ENCODE peak calls at places on chromosomes 4 and X, in four cellular contexts. Q, H, S and A are unnamed samples.

GRCh38 chrX:31012509-31013025 is 59.3 kb downstream of the FTHL17 start:
- DNase-seq in Q (no peak), S (no peak), H (no peak), A (no peak)

GRCh38 chr4:8648296-8648695 is 55.7 kb downstream of the CPZ start:
- DNase-seq in S (no peak), Q (no peak), H (no peak), A (no peak)

GRCh38 chrX:79147477-79147876 is 3.0 kb downstream of the GPR174 start:
- DNase-seq in S (no peak), Q (no peak), H (no peak), A (no peak)

GRCh38 chr4:8215001-8215427 is 15.9 kb downstream of the SH3TC1 start:
- DNase-seq in H (peak; percentile 96), S (peak; percentile 72), Q (no peak), A (no peak)

GRCh38 chrX:130247996-130248395 is 20.7 kb downstream of the ZNF280C start:
- DNase-seq in Q (no peak), H (no peak), S (no peak), A (no peak)

GRCh38 chr4:2364654-2365053 is 53.8 kb downstream of the ZFYVE28 start:
- DNase-seq in H (no peak), S (no peak), Q (no peak), A (no peak)

GRCh38 chr4:24521544-24521943 is 62.8 kb downstream of the DHX15 start:
- DNase-seq in H (no peak), S (no peak), Q (no peak), A (no peak)

GRCh38 chrX:16671005-16671404 is 21.0 kb downstream of the S100G start:
- DNase-seq in S (no peak), H (peak; percentile 57), Q (no peak), A (no peak)

GRCh38 chrX:143788265-143788664 is 67.7 kb upstream of the SPANXN2 start:
- DNase-seq in S (no peak), H (peak; percentile 52), Q (no peak), A (no peak)

GRCh38 chrX:101287402-101287801 is 3.7 kb downstream of the TAF7L start:
- DNase-seq in H (peak; percentile 56), S (peak; percentile 11), Q (peak; percentile 11), A (no peak)

GRCh38 chr4:81698536-81698935 is 226.8 kb upstream of the RASGEF1B start:
- DNase-seq in S (no peak), H (no peak), Q (no peak), A (no peak)

GRCh38 chr4:1749370-1749769 is 28.0 kb downstream of the TACC3 start:
- DNase-seq in H (no peak), Q (no peak), S (no peak), A (no peak)

GRCh38 chr4:140715121-140715520 is 41.1 kb downstream of the TBC1D9 start:
- DNase-seq in H (no peak), Q (no peak), S (no peak), A (no peak)

GRCh38 chr4:178296669-178297068 is 854.4 kb upstream of the AGA start:
- DNase-seq in H (peak; percentile 44), S (no peak), Q (no peak), A (no peak)

DNA sequence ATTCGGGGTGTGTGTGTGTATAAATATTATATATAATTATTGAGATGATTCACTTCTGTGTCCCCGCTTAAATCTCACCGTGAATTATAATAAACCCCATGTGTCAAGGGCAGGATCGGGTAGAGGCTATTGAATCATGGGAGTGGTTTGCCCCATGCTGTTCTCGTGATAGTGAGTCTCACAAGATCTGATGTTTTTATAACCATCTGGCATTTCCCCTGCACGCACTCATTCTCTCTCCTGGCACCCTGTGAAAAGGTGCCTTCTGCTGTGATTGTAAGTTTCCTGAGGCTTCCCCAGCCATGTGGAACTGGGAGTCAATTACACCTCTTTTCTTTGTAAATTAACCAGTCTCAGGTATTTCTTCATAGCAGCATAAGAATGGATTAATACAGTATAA is 851.4 kb upstream of the AGA start:
- DNase-seq in S (no peak), Q (no peak), H (no peak), A (no peak)
- TF ChIP-seq CTCF in S (no peak), Q (no peak), H (no peak), A (no peak)

DNA sequence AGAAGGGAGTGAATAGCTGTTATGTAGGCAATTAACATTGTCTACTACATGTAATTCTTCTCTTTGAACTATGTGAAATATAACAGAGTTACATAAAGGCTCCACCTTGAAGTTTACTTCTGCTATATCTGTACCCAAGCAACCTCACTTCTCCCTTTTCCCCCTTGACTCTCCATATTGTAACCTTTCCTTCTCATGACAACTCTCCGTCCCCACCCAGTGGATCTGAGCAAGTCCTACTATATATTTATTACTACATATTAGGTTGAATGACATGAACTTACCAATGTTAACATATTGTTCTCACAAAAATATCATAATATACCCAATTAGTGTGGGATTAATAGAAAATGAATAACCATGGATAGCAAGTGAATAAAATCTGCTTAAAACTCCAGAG is 93.2 kb upstream of the ATP8A1 start:
- DNase-seq in Q (no peak), S (no peak), H (peak; percentile 38), A (no peak)
- TF ChIP-seq CTCF in Q (no peak), S (no peak), H (no peak), A (no peak)

GRCh38 chrX:38973327-38973726 is 172.1 kb downstream of the MID1IP1 start:
- DNase-seq in H (peak; percentile 16), Q (no peak), S (no peak), A (no peak)

GRCh38 chrX:38970845-38971244 is 169.6 kb downstream of the MID1IP1 start:
- DNase-seq in Q (no peak), S (no peak), H (no peak), A (no peak)

GRCh38 chrX:38975368-38975767 is 174.1 kb downstream of the MID1IP1 start:
- DNase-seq in S (no peak), Q (no peak), H (no peak), A (no peak)

GRCh38 chrX:38970074-38970473 is 168.8 kb downstream of the MID1IP1 start:
- DNase-seq in Q (no peak), S (no peak), H (no peak), A (no peak)

GRCh38 chrX:38974542-38974941 is 173.3 kb downstream of the MID1IP1 start:
- DNase-seq in H (no peak), S (no peak), Q (no peak), A (no peak)
- TF ChIP-seq CTCF in H (no peak), S (no peak), Q (no peak), A (no peak)

DNA sequence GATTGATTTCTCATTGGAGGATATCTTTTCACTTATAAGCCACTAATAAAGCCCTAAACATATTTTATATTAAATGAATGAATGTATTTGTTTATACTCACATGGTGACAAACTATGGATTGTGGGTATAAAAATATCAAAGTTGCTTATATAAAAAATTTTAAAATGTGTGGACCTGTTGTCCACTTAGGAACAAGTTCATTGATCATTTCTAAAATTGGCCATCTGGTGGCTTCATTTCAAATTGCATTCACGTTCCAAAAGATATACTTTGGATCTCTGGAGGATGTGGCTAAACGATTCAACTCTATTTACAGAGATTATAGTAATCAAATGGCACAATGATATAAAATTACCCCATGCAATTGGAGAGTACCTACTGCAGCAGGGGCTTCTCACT is 32.5 kb downstream of the FSTL5 start:
- DNase-seq in Q (no peak), S (no peak), H (peak; percentile 10), A (no peak)
- TF ChIP-seq CTCF in Q (peak; percentile 17), S (no peak), H (peak; percentile 30), A (no peak)

GRCh38 chrX:76555816-76556215 is 128.3 kb downstream of the MAGEE1 start:
- DNase-seq in H (peak; percentile 38), Q (no peak), S (no peak), A (no peak)
- TF ChIP-seq CTCF in H (no peak), Q (no peak), S (no peak), A (no peak)

GRCh38 chr4:4377191-4377590 is 9.7 kb upstream of the NSG1 start:
- DNase-seq in Q (no peak), H (no peak), S (no peak), A (no peak)

GRCh38 chr4:4383085-4383484 is 3.8 kb upstream of the NSG1 start:
- DNase-seq in H (no peak), Q (no peak), S (no peak), A (no peak)

GRCh38 chr4:4376074-4376473 is 10.8 kb upstream of the NSG1 start:
- DNase-seq in Q (no peak), S (no peak), H (no peak), A (no peak)

GRCh38 chr4:4377683-4378082 is 9.2 kb upstream of the NSG1 start:
- DNase-seq in S (no peak), H (no peak), Q (no peak), A (no peak)

GRCh38 chr4:4379540-4380087 is 7.3 kb upstream of the NSG1 start:
- DNase-seq in Q (no peak), S (no peak), H (no peak), A (no peak)
- TF ChIP-seq CTCF in Q (no peak), S (no peak), H (no peak), A (no peak)

DNA sequence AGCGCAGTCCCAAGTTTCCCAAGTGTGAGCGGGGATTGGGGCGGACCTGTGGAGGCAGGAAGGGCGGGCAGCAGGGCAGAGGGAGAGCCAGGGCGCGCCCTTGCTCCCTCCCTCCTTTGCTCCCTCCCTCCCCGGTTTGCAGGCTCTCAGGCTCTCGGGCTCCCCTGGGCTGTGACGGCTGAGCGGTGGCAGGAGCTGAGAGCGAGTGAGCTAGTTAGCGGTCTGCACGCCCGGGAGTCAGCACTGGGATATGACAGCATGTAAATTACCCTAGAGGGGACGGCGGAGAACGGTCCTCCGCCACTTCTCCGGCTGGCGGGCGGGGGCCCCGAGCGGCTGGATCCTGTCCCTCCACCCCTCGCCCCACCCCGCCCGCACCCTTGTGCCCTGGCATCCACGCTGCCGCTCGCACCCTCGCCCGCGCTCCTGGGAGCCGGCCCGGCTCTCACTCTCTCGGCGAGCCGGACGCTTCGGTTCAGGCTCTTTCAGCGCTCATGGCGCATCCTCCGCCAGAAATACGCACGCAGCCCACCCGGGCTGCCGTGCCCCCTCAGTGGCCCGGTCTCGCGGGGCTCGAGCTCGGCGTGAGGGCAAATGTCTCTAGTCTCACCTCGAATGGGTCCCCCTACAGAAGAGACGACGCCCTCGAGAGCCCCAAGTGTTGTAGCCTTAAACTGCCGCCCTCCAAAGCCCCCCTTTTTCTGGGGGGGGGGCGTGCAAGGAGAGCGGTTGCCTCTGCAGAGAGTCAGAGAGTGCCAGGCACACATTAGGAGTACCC is at the start of gene TSC22D3:
- DNase-seq in H (peak; percentile 87), S (no peak), Q (no peak), A (no peak)
- TF ChIP-seq CTCF in H (no peak), S (no peak), Q (no peak), A (no peak)

DNA sequence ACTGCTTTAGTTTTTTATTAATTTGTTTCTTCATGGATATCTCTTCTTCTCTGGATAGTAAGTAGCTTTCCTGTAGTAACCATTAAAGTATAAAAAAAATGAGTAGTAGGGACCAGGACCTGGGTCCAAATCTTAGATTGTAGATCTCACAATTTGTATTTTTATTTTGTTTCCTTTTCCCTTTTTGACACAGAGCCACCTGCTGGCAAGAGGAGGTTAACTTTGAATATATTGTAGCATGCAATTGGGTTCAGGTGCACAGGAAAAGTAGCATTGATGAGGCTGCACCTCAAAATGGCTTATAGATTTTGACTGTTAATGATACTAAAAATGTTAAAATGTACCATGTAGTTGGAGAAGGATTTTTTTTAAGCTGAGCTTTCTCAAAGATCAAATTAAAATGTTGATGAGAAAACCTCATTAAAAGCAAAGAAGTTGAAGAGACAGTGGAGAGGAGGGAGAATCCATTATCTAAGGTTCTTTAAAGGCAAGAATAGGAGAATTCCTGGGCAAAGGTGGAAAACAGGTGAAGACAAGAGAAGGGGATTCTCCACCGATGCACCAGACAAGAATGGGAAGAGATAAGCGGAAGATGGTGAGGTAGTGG is 48.3 kb upstream of the HPGDS start:
- DNase-seq in Q (no peak), H (peak; percentile 41), S (no peak), A (no peak)
- TF ChIP-seq CTCF in Q (peak; percentile 41), H (peak; percentile 49), S (peak; percentile 59), A (no peak)